ENCODE peak calls at places on chromosomes 6 and 20, in four cellular contexts. T, A, K and M are unnamed samples.

GRCh38 chr6:26122402-26122792 is 35.2 kb downstream of the HFE start:
- DNase-seq in A (no peak), K (no peak), T (peak; percentile 56), M (peak; percentile 68)

GRCh38 chr6:6332240-6332639 is 11.8 kb upstream of the F13A1 start:
- DNase-seq in A (peak; percentile 95), K (no peak), T (no peak), M (no peak)

GRCh38 chr6:4225207-4225872 is 90.0 kb upstream of the ECI2 start:
- DNase-seq in T (no peak), K (no peak), A (no peak), M (peak; percentile 33)

GRCh38 chr6:28643017-28643740 is 117.5 kb downstream of the GPX5 start:
- DNase-seq in T (peak; percentile 83), K (peak; percentile 88), A (peak; percentile 36), M (peak; percentile 83)

GRCh38 chr6:75424610-75425548 is 68.7 kb downstream of the FILIP1 start:
- DNase-seq in K (no peak), A (no peak), T (no peak), M (no peak)

GRCh38 chr6:33236852-33237251 is 28.6 kb downstream of the RING1 start:
- DNase-seq in K (no peak), T (no peak), A (no peak), M (no peak)

GRCh38 chr6:116971959-116972358 is 94.9 kb downstream of the RFX6 start:
- DNase-seq in A (no peak), K (peak; percentile 54), T (no peak), M (peak; percentile 68)

GRCh38 chr6:24858154-24858801 is 59.6 kb upstream of the ARMH2 start:
- DNase-seq in K (no peak), A (peak; percentile 41), T (no peak), M (no peak)

GRCh38 chr20:14510341-14510740 is 172.9 kb upstream of the FLRT3 start:
- DNase-seq in K (no peak), A (no peak), T (no peak), M (no peak)

GRCh38 chr6:141562801-141563763 is 569.6 kb upstream of the GJE1 start:
- DNase-seq in K (peak; percentile 73), A (peak; percentile 53), T (no peak), M (peak; percentile 78)

GRCh38 chr6:143583542-143584330 is 72.2 kb upstream of the FUCA2 start:
- DNase-seq in T (no peak), K (no peak), A (no peak), M (no peak)

GRCh38 chr6:144145546-144145945 is 4.8 kb upstream of the STX11 start:
- DNase-seq in A (no peak), K (no peak), T (no peak), M (no peak)

GRCh38 chr20:19814241-19814640 is 56.2 kb downstream of the RIN2 start:
- DNase-seq in T (no peak), A (no peak), K (no peak), M (no peak)

GRCh38 chr6:42813906-42814444 is 32.1 kb downstream of the BICRAL start:
- DNase-seq in T (no peak), K (no peak), A (no peak), M (no peak)

GRCh38 chr6:70530023-70530422 is 36.7 kb upstream of the SDHAF4 start:
- DNase-seq in K (no peak), A (no peak), T (no peak), M (no peak)

GRCh38 chr20:44703183-44703925 is 11.8 kb upstream of the CCN5 start:
- DNase-seq in T (no peak), A (no peak), K (no peak), M (no peak)

GRCh38 chr6:137145421-137145820 is 28.0 kb downstream of the IL22RA2 start:
- DNase-seq in K (no peak), A (no peak), T (no peak), M (no peak)

GRCh38 chr6:147700436-147701209 is 192.1 kb downstream of the SAMD5 start:
- DNase-seq in T (no peak), K (no peak), A (no peak), M (no peak)

GRCh38 chr6:12886961-12887775 is 170.6 kb downstream of the PHACTR1 start:
- DNase-seq in A (no peak), T (peak; percentile 55), K (no peak), M (peak; percentile 56)

GRCh38 chr6:148629197-148629909 is 117.5 kb upstream of the UST start:
- DNase-seq in A (no peak), T (no peak), K (no peak), M (peak; percentile 21)

GRCh38 chr6:15389079-15389758 is 143.3 kb downstream of the JARID2 start:
- DNase-seq in T (no peak), A (no peak), K (no peak), M (no peak)

DNA sequence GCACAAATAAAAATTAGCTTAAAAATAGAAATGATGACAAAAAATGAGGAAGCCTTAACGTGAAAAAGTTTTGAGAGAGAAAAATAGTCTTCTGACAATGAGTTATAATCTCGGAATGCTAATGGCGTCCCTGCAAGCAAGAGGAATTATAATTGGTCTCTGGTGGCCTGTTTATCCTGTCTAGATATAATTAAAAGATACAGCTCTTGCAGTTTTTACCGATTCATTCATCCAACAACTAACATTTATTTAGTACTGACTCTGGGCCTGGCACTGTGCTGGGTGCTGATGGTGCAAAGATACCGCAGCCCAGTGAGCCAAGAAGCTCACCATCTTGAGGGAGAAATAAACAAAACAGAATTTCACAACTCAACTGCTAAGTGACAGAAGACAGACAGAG is 31.6 kb upstream of the ANKRD60 start:
- DNase-seq in A (no peak), T (no peak), K (no peak), M (no peak)
- TF ChIP-seq POLR2AphosphoS5 in A (no peak), T (no peak), K (no peak), M (no peak)

GRCh38 chr6:10409160-10409765 is 5.6 kb downstream of the TFAP2A start:
- DNase-seq in K (no peak), T (no peak), A (no peak), M (no peak)

GRCh38 chr6:10411915-10412164 is 3.0 kb downstream of the TFAP2A start:
- DNase-seq in T (no peak), A (no peak), K (no peak), M (no peak)

GRCh38 chr6:10411131-10411914 is 3.6 kb downstream of the TFAP2A start:
- DNase-seq in K (no peak), A (no peak), T (peak; percentile 71), M (peak; percentile 68)

GRCh38 chr6:10409766-10410209 is 5.1 kb downstream of the TFAP2A start:
- DNase-seq in A (no peak), T (no peak), K (no peak), M (peak; percentile 65)

DNA sequence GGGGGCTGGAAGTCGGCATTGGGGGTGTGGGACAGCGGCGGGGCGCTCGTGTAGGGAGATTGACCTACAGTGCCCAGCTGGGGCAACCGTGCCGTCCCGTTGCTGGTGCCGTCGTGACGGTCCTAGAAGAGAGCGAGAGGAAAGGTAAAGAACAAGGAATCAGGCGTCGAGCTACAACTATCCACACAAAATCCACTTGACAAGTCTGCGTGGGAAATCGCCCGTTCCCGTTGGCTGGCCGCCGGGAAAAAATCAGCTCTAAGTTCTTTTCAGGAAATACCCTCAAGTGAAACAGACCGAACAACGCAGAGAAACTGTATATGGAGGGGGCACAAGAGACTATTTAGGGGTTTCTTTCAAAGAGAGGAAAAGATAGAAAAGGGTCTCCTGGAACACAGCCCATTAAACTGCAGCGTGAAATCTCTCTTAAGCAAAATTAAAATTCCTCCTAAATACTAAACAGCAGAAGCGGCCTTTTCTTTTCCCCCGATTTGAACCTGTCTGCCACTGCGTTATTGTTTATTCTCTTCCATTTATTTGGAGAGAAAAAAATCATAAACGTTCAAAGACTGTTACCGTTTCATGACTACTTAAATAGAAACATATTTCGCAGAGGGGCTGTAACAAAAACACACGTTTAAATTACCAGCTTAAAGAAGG is 4.5 kb downstream of the TFAP2A start:
- DNase-seq in A (no peak), K (no peak), T (no peak), M (peak; percentile 39)
- TF ChIP-seq EZH2 in A (no peak), K (no peak), T (peak; percentile 95), M (peak; percentile 97)

GRCh38 chr20:58700823-58701222 is 8.2 kb downstream of the NPEPL1 start:
- DNase-seq in A (no peak), K (no peak), T (no peak), M (no peak)
- H3K36me3 ChIP-seq in A (peaks cover 1% of the 10 kb centered on the region), K (peaks cover 2% of the 10 kb centered on the region), T (peaks cover 31% of the 10 kb centered on the region), M (peaks cover 9% of the 10 kb centered on the region)

GRCh38 chr20:3213226-3213625 is 3.9 kb downstream of the ITPA start:
- DNase-seq in K (no peak), T (no peak), A (no peak), M (no peak)

GRCh38 chr20:3209946-3210317 is 634 bp downstream of the ITPA start:
- DNase-seq in K (no peak), T (no peak), A (no peak), M (no peak)

GRCh38 chr20:3210346-3210745 is 1.0 kb downstream of the ITPA start:
- DNase-seq in K (no peak), T (no peak), A (no peak), M (no peak)

GRCh38 chr20:3204124-3204794 is at the start of gene DDRGK1:
- DNase-seq in T (peak; percentile 97), K (peak; percentile 54), A (peak; percentile 65), M (peak; percentile 88)

DNA sequence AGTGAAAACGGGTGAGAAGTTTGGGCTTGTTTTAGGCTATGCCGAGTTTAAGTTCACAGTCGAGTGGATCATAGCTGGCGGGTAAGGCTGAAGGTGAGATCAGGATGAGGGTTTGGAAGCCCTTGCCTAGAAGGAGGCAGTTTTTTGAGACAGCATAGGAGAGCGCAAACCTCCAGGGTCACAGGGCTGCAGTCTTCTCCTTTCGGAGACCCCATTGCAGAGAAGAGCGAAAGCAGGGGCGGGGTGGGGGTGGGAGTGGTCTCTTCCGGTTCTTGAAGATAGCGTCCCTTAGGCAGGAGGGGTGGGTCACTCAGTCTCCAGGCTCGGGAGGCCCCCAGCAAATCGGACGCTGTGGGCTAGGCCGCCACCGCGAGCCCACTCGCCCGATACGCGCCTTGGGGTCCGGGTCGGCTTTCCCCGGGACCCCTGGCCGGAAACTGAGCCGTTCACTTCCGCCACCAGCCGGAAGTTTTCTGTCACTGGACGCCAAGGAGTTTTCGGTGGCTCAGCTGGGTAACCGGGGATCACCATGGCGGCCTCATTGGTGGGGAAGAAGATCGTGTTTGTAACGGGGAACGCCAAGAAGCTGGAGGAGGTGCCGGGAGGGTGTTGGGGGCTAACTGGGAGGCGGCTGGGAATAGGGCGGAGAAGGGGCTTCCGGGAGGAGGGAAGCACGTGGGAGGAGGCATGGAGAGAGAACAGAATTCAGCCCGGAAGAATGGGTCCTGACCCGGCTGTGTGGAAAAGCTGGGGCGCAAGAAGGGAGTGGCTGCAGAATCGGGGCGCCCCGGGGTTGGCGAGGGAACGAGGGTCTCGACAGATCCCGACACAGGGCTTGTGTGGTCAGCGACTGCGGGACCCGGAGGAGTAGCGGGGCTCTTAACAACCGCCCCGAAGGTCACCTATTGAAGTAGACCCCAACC is at the start of gene ITPA:
- DNase-seq in K (no peak), T (peak; percentile 77), A (no peak), M (peak; percentile 74)
- TF ChIP-seq POLR2AphosphoS5 in K (peak; percentile 79), T (no peak), A (peak; percentile 72), M (peak; percentile 83)